ENCODE peak calls at places on chromosomes 11 and 22, in nine cellular contexts. N is left ventricle myocardium inferior; D is Karpas-422; W is heart left ventricle; Z is CD4-positive, CD25-positive, alpha-beta regulatory T cell; O is right lobe of liver; Y is ascending aorta; Q is A673; V is brain microvascular endothelial cell. X is an unnamed sample.

GRCh38 chr22:42933783-42934144 is 76.7 kb upstream of the ARFGAP3 start:
- DNase-seq in N (no peak), D (peak), W (no peak), Z (no peak), O (no peak), Y (no peak), Q (no peak), V (peak), X (peak)

GRCh38 chr11:129853508-129854228 is 38.0 kb downstream of the TMEM45B start:
- DNase-seq in N (no peak), D (no peak), W (no peak), Z (peak), O (peak), Y (no peak), Q (peak), V (no peak), X (no peak)

GRCh38 chr22:45083659-45084305 is 74.0 kb upstream of the PHF21B start:
- DNase-seq in N (no peak), D (no peak), W (no peak), Z (no peak), O (no peak), Y (no peak), Q (peak), V (no peak), X (no peak)

GRCh38 chr11:95453616-95454118 is 222.7 kb upstream of the SESN3 start:
- DNase-seq in N (peak), D (no peak), W (peak), Z (no peak), O (no peak), Y (no peak), Q (no peak), V (no peak), X (no peak)

GRCh38 chr11:110738641-110739040 is 26.4 kb upstream of the ARHGAP20 start:
- DNase-seq in N (no peak), D (peak), W (no peak), Z (no peak), O (no peak), Y (no peak), Q (no peak), V (no peak), X (no peak)

GRCh38 chr11:115607621-115608191 is 103.5 kb upstream of the CADM1 start:
- DNase-seq in N (peak), D (no peak), W (no peak), Z (no peak), O (no peak), Y (no peak), Q (no peak), V (no peak), X (no peak)

GRCh38 chr22:33656808-33657628 is 263.3 kb downstream of the LARGE1 start:
- DNase-seq in N (no peak), D (no peak), W (no peak), Z (no peak), O (no peak), Y (no peak), Q (no peak), V (no peak), X (no peak)

GRCh38 chr11:55942785-55943392 is 6.7 kb upstream of the OR5I1 start:
- DNase-seq in N (no peak), D (peak), W (no peak), Z (no peak), O (no peak), Y (no peak), Q (peak), V (peak), X (no peak)

GRCh38 chr11:38791346-38791961 is 2193.4 kb upstream of the RAG2 start:
- DNase-seq in N (no peak), D (peak), W (no peak), Z (no peak), O (no peak), Y (no peak), Q (peak), V (peak), X (peak)

GRCh38 chr11:47270331-47271271 is 668 bp downstream of the MADD start:
- DNase-seq in N (no peak), D (peak), W (no peak), Z (peak), O (no peak), Y (no peak), Q (peak), V (peak), X (no peak)

GRCh38 chr11:3156661-3157311 is 8.3 kb downstream of the OSBPL5 start:
- DNase-seq in N (peak), D (no peak), W (peak), Z (no peak), O (peak), Y (no peak), Q (no peak), V (no peak), X (no peak)

GRCh38 chr11:2093575-2094353 is 45.4 kb downstream of the IGF2 start:
- DNase-seq in N (peak), D (no peak), W (peak), Z (no peak), O (peak), Y (no peak), Q (no peak), V (no peak), X (no peak)

GRCh38 chr11:59176330-59176729 is 4.4 kb downstream of the DTX4 start:
- DNase-seq in N (no peak), D (no peak), W (no peak), Z (no peak), O (no peak), Y (no peak), Q (no peak), V (no peak), X (no peak)

GRCh38 chr11:78646564-78647185 is 72.0 kb upstream of the NARS2 start:
- DNase-seq in N (no peak), D (peak), W (no peak), Z (peak), O (no peak), Y (no peak), Q (peak), V (peak), X (no peak)

GRCh38 chr11:126387856-126388255 is 32.4 kb downstream of the ST3GAL4 start:
- DNase-seq in N (no peak), D (no peak), W (no peak), Z (no peak), O (no peak), Y (no peak), Q (no peak), V (no peak), X (no peak)

GRCh38 chr11:11047851-11048610 is 190.2 kb upstream of the ZBED5 start:
- DNase-seq in N (no peak), D (no peak), W (no peak), Z (no peak), O (no peak), Y (no peak), Q (no peak), V (no peak), X (no peak)

GRCh38 chr11:3056296-3057068 is 741 bp downstream of the CARS1 start:
- DNase-seq in N (no peak), D (peak), W (no peak), Z (peak), O (peak), Y (no peak), Q (no peak), V (no peak), X (no peak)

GRCh38 chr11:118644496-118644895 is 35.0 kb downstream of the TREH start:
- DNase-seq in N (no peak), D (no peak), W (peak), Z (no peak), O (no peak), Y (no peak), Q (no peak), V (no peak), X (no peak)

GRCh38 chr11:110712643-110713468 is 619 bp upstream of the ARHGAP20 start:
- DNase-seq in N (no peak), D (no peak), W (no peak), Z (no peak), O (peak), Y (no peak), Q (peak), V (peak), X (no peak)

GRCh38 chr11:87769626-87770025 is 405.6 kb downstream of the RAB38 start:
- DNase-seq in N (no peak), D (no peak), W (no peak), Z (no peak), O (no peak), Y (no peak), Q (no peak), V (no peak), X (no peak)

GRCh38 chr11:19394525-19395016 is 153.8 kb upstream of the E2F8 start:
- DNase-seq in N (no peak), D (no peak), W (no peak), Z (no peak), O (no peak), Y (no peak), Q (no peak), V (no peak), X (no peak)

GRCh38 chr22:32079110-32080089 is 36.3 kb downstream of the SLC5A1 start:
- DNase-seq in N (no peak), D (no peak), W (no peak), Z (no peak), O (no peak), Y (no peak), Q (peak), V (peak), X (peak)

GRCh38 chr22:30247561-30247960 is 1.0 kb upstream of the LIF start:
- DNase-seq in N (no peak), D (no peak), W (no peak), Z (no peak), O (no peak), Y (no peak), Q (no peak), V (no peak), X (no peak)

GRCh38 chr22:30247974-30248373 is 1.4 kb upstream of the LIF start:
- DNase-seq in N (no peak), D (no peak), W (no peak), Z (no peak), O (no peak), Y (no peak), Q (no peak), V (no peak), X (no peak)

GRCh38 chr22:30245985-30246901 is at the start of gene LIF:
- DNase-seq in N (no peak), D (no peak), W (no peak), Z (peak), O (no peak), Y (no peak), Q (peak), V (peak), X (peak)

GRCh38 chr22:30248484-30248883 is 1.9 kb upstream of the LIF start:
- DNase-seq in N (no peak), D (no peak), W (no peak), Z (no peak), O (no peak), Y (no peak), Q (no peak), V (no peak), X (no peak)

GRCh38 chr22:30246962-30247376 is 410 bp upstream of the LIF start:
- DNase-seq in N (no peak), D (no peak), W (no peak), Z (no peak), O (no peak), Y (no peak), Q (no peak), V (no peak), X (no peak)
- H3K27ac ChIP-seq in N (no peak), D (no peak), W (peak), Z (no peak), O (no peak), Y (no peak), Q (no peak), V (peak), X (peak)

GRCh38 chr11:13076961-13077360 is 67.8 kb downstream of the RASSF10 start:
- DNase-seq in N (no peak), D (no peak), W (no peak), Z (no peak), O (no peak), Y (no peak), Q (no peak), V (no peak), X (no peak)

GRCh38 chr11:13073119-13073981 is 64.2 kb downstream of the RASSF10 start:
- DNase-seq in N (no peak), D (no peak), W (no peak), Z (no peak), O (no peak), Y (no peak), Q (no peak), V (peak), X (peak)

GRCh38 chr11:13080861-13081260 is 71.7 kb downstream of the RASSF10 start:
- DNase-seq in N (no peak), D (no peak), W (no peak), Z (no peak), O (no peak), Y (no peak), Q (no peak), V (no peak), X (no peak)

GRCh38 chr11:13074714-13075464 is 65.8 kb downstream of the RASSF10 start:
- DNase-seq in N (no peak), D (no peak), W (no peak), Z (no peak), O (no peak), Y (no peak), Q (no peak), V (no peak), X (no peak)
- H3K27ac ChIP-seq in N (no peak), D (no peak), W (no peak), Z (no peak), O (no peak), Y (no peak), Q (no peak), V (no peak), X (no peak)

DNA sequence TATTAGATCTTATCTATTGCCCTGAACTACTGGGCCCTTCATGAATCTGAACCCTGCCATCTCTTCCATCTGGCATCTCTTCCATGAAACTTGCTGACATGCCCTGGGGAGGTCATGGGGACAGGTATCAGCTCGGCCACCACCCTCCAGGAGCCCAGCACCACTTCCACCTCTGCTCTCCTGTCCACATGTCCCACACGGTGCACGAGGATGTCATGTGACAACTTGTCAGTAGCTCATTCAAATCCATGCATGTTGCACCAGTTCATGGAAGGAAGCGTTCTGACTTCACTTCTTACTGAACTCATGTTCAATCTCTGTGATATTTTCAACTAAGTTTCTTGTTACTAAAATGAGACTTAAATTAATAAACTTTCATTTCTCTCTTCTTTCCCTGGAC is 16.6 kb downstream of the YPEL1 start:
- DNase-seq in N (no peak), D (peak), W (no peak), Z (no peak), O (no peak), Y (no peak), Q (no peak), V (no peak), X (no peak)
- H3K27ac ChIP-seq in N (no peak), D (no peak), W (no peak), Z (no peak), O (no peak), Y (no peak), Q (no peak), V (no peak), X (no peak)

GRCh38 chr11:68379216-68379615 is 66.8 kb downstream of the LRP5 start:
- DNase-seq in N (no peak), D (no peak), W (peak), Z (no peak), O (no peak), Y (no peak), Q (no peak), V (no peak), X (no peak)
- H3K27ac ChIP-seq in N (peak), D (no peak), W (no peak), Z (no peak), O (peak), Y (peak), Q (no peak), V (no peak), X (no peak)